ENCODE peak calls at places on chromosomes 7 and 10, in eight cellular contexts. V, T, N, C, A, U, W and Y are unnamed samples.

GRCh38 chr7:55400191-55400590 is 35.1 kb downstream of the LANCL2 start:
- DNase-seq in N (no peak), C (no peak), A (no peak), W (no peak), V (no peak), T (peak), U (no peak), Y (no peak)

GRCh38 chr10:32367793-32368453 is 21.0 kb upstream of the EPC1 start:
- DNase-seq in W (peak), A (peak), U (peak), T (peak), V (peak), N (peak), C (peak), Y (peak)

GRCh38 chr7:67512481-67512880 is 515.8 kb downstream of the TYW1 start:
- DNase-seq in V (no peak), T (no peak), W (no peak), A (no peak), U (no peak), C (no peak), N (no peak), Y (no peak)

GRCh38 chr7:21771906-21772610 is 173.6 kb downstream of the CDCA7L start:
- DNase-seq in W (no peak), N (no peak), V (no peak), A (no peak), U (no peak), C (no peak), T (peak), Y (no peak)

GRCh38 chr7:18724311-18724710 is 228.8 kb downstream of the HDAC9 start:
- DNase-seq in W (no peak), N (no peak), C (no peak), T (no peak), U (no peak), V (no peak), A (no peak), Y (no peak)

GRCh38 chr10:89887830-89888229 is 186.4 kb downstream of the KIF20B start:
- DNase-seq in C (no peak), N (no peak), W (no peak), T (peak), A (no peak), V (no peak), U (no peak), Y (no peak)

GRCh38 chr10:133324857-133325260 is 11.8 kb downstream of the CALY start:
- DNase-seq in N (no peak), C (no peak), V (peak), W (no peak), T (no peak), U (no peak), A (no peak), Y (no peak)

GRCh38 chr7:96189129-96189815 is 132.6 kb downstream of the SLC25A13 start:
- DNase-seq in W (no peak), U (no peak), T (no peak), V (no peak), C (no peak), A (no peak), N (no peak), Y (no peak)

GRCh38 chr10:25552283-25552919 is 377.6 kb downstream of the GPR158 start:
- DNase-seq in V (no peak), A (no peak), W (no peak), C (no peak), T (no peak), U (no peak), N (no peak), Y (no peak)

GRCh38 chr7:138396251-138397070 is 63.6 kb upstream of the TRIM24 start:
- DNase-seq in U (peak), N (no peak), A (no peak), C (peak), T (no peak), V (no peak), W (no peak), Y (no peak)

GRCh38 chr7:73829921-73830617 is 727 bp upstream of the CLDN4 start:
- DNase-seq in T (no peak), A (no peak), N (no peak), W (no peak), V (no peak), C (no peak), U (no peak), Y (no peak)

GRCh38 chr10:566241-566885 is 123.1 kb downstream of the DIP2C start:
- DNase-seq in V (no peak), T (no peak), A (no peak), N (no peak), W (no peak), C (no peak), U (no peak), Y (no peak)

GRCh38 chr7:47393406-47393805 is 188.5 kb downstream of the TNS3 start:
- DNase-seq in C (no peak), V (no peak), W (no peak), N (no peak), A (no peak), U (peak), T (no peak), Y (no peak)

GRCh38 chr10:35466170-35466569 is 129.9 kb downstream of the CCNY start:
- DNase-seq in N (no peak), W (no peak), V (no peak), A (no peak), C (no peak), U (no peak), T (no peak), Y (no peak)

GRCh38 chr7:135827391-135827790 is 78.8 kb upstream of the FAM180A start:
- DNase-seq in C (no peak), U (no peak), V (no peak), A (no peak), N (no peak), T (no peak), W (no peak), Y (no peak)

GRCh38 chr10:17649836-17650235 is 5.9 kb downstream of the STAM start:
- DNase-seq in V (no peak), N (no peak), A (no peak), T (peak), U (no peak), C (no peak), W (no peak), Y (no peak)